ENCODE peak calls at places on chromosomes 7 and 10, in seven cellular contexts. I is psoas muscle, A is AG04450, U is cardiac fibroblast, T is GM10248, Q is neural crest cell, H is neural progenitor cell. M is an unnamed sample.
A peak's percentile ranks its signal among the peaks of the same experiment; 100 is the strongest.

GRCh38 chr7:44581907-44582603 is at the start of gene TMED4:
- DNase-seq in H (peak; percentile 99), Q (peak; percentile 100), I (peak; percentile 100), T (peak; percentile 100), U (peak; percentile 99), A (peak; percentile 98), M (peak; percentile 100)

GRCh38 chr10:102616071-102616770 is 28.1 kb upstream of the TRIM8 start:
- DNase-seq in U (no peak), I (peak; percentile 93), A (no peak), T (peak; percentile 83), H (no peak), Q (no peak), M (no peak)

GRCh38 chr7:128948312-128948973 is 10.7 kb downstream of the IRF5 start:
- DNase-seq in H (no peak), T (no peak), Q (no peak), U (peak; percentile 5), A (no peak), I (no peak), M (no peak)

GRCh38 chr7:2029211-2029905 is 203.4 kb downstream of the MAD1L1 start:
- DNase-seq in I (peak; percentile 17), U (no peak), H (no peak), T (no peak), A (no peak), Q (no peak), M (no peak)

GRCh38 chr10:99667108-99667751 is 7.9 kb downstream of the ENTPD7 start:
- DNase-seq in Q (no peak), T (no peak), I (no peak), U (peak; percentile 78), A (peak; percentile 49), H (no peak), M (no peak)

GRCh38 chr7:134992626-134993179 is 6.4 kb downstream of the AGBL3 start:
- DNase-seq in Q (no peak), I (no peak), A (no peak), H (no peak), T (peak; percentile 61), U (peak; percentile 76), M (no peak)

GRCh38 chr7:47786557-47787248 is 161.6 kb downstream of the PKD1L1 start:
- DNase-seq in U (peak; percentile 99), T (no peak), H (peak; percentile 34), A (peak; percentile 96), Q (peak; percentile 30), I (peak; percentile 62), M (peak; percentile 99)

GRCh38 chr7:10855583-10855982 is 118.1 kb upstream of the PHF14 start:
- DNase-seq in Q (no peak), A (no peak), H (no peak), I (no peak), T (no peak), U (no peak), M (no peak)

GRCh38 chr7:137287651-137288258 is 55.8 kb downstream of the PTN start:
- DNase-seq in H (peak; percentile 26), U (peak; percentile 28), Q (no peak), T (no peak), I (no peak), A (no peak), M (peak; percentile 2)

GRCh38 chr10:129372168-129372567 is 94.9 kb upstream of the MGMT start:
- DNase-seq in U (no peak), T (no peak), Q (no peak), I (no peak), H (no peak), A (no peak), M (no peak)

GRCh38 chr10:129373718-129374117 is 93.3 kb upstream of the MGMT start:
- DNase-seq in U (no peak), H (no peak), Q (no peak), I (no peak), A (no peak), T (no peak), M (no peak)

GRCh38 chr10:129375171-129375570 is 91.9 kb upstream of the MGMT start:
- DNase-seq in H (no peak), Q (no peak), U (no peak), A (no peak), I (no peak), T (no peak), M (no peak)

GRCh38 chr10:129371543-129371942 is 95.5 kb upstream of the MGMT start:
- DNase-seq in T (no peak), U (no peak), A (no peak), Q (no peak), I (no peak), H (no peak), M (no peak)

DNA sequence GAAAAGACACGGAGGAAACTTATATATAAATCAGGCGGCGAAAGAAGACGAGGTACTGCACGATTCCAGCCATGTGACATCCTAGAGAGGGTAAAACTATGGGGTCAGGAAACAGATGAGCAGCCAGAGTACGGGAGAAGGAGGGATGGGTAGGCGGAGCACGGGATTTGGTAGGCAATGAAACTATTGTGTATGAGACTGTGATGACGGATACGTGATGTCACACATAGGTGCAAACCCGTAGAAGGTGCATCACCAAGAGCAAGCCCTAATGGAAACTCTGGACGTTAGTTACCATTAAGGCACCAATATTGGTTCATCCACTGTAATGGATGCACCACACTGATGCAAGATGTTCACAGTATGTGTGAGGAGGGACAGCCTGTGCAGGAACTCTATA is 93.8 kb upstream of the MGMT start:
- DNase-seq in I (no peak), A (no peak), U (no peak), Q (no peak), H (no peak), T (no peak), M (no peak)
- TF ChIP-seq CTCF in I (no peak), A (no peak), U (no peak), Q (no peak), H (no peak), T (no peak), M (no peak)

GRCh38 chr10:104322416-104322782 is 15.9 kb downstream of the ITPRIP start:
- DNase-seq in U (peak; percentile 9), H (no peak), I (no peak), T (no peak), A (no peak), Q (no peak), M (no peak)

GRCh38 chr10:104325436-104326430 is 12.5 kb downstream of the ITPRIP start:
- DNase-seq in A (no peak), Q (no peak), T (no peak), I (peak; percentile 71), U (peak; percentile 42), H (no peak), M (no peak)

GRCh38 chr10:104323085-104323484 is 15.2 kb downstream of the ITPRIP start:
- DNase-seq in A (no peak), H (no peak), Q (no peak), I (no peak), U (no peak), T (no peak), M (no peak)

GRCh38 chr10:104324931-104325330 is 13.3 kb downstream of the ITPRIP start:
- DNase-seq in Q (no peak), T (no peak), U (peak; percentile 1), I (no peak), A (no peak), H (no peak), M (no peak)

DNA sequence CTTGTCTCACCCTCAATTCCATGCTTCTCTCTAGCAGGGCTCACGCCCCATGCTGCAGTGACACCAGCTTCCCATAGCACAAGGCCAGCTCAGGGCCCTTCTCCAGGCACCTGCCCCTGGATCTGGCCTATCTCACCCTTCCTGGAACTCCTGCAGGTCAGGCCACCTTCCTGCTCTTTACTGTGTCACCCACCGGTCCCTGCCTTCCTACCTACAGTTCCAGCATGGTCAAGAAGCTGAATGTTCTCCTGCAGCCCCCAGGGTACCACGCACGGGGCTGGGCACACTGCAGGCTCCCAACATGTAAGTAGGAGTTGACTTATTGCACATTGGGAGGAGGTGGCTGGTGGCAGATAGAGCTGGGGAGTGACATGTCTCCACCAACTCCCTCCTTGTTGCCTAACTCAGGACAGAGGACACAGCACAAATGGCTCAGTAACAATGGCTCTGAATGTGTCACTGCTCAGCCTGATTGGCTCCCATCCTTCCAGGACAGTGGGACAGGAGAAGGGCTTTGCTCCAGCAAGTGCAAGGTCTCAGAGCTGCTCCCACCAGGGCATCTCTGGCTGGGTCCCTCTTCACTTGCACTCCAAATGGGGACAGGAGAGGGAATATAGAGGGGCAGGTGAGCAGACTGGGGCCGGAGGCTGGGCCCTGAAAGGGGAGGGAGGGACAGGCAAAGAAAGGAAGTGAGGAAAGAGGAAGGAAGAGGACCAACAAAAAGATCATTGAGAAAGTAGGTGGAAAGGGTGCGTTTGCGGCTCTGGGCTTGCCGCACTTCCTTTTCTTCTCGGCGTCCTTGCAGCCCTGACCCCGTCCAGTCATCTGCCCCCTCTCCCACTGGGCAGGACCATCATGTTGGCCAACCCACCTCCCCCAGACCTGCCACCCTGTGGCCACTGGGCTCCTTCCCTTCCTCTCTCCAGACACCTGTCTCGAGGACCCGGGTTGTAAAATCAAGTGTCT is 14.3 kb downstream of the ITPRIP start:
- DNase-seq in Q (no peak), U (peak; percentile 8), A (no peak), H (no peak), I (no peak), T (no peak), M (no peak)
- TF ChIP-seq CTCF in Q (no peak), U (no peak), A (no peak), H (no peak), I (no peak), T (no peak), M (no peak)

GRCh38 chr7:16359201-16359600 is 62.1 kb downstream of the CRPPA start:
- DNase-seq in Q (no peak), H (no peak), T (no peak), I (no peak), A (no peak), U (no peak), M (no peak)
- TF ChIP-seq CTCF in Q (no peak), H (no peak), T (no peak), I (no peak), A (no peak), U (no peak), M (no peak)

GRCh38 chr10:6722616-6723004 is 142.5 kb upstream of the PRKCQ start:
- DNase-seq in U (peak; percentile 35), I (no peak), Q (no peak), T (no peak), H (no peak), A (no peak), M (peak; percentile 70)

GRCh38 chr10:6716521-6716920 is 136.4 kb upstream of the PRKCQ start:
- DNase-seq in Q (no peak), H (no peak), T (no peak), A (no peak), I (no peak), U (no peak), M (no peak)

GRCh38 chr10:6726924-6727323 is 146.8 kb upstream of the PRKCQ start:
- DNase-seq in U (no peak), I (no peak), H (no peak), T (no peak), A (no peak), Q (no peak), M (no peak)

GRCh38 chr10:6721964-6722615 is 142.0 kb upstream of the PRKCQ start:
- DNase-seq in I (no peak), T (no peak), U (peak; percentile 83), A (peak; percentile 95), Q (no peak), H (no peak), M (peak; percentile 59)

GRCh38 chr10:6721480-6721879 is 141.4 kb upstream of the PRKCQ start:
- DNase-seq in T (no peak), I (peak; percentile 58), Q (no peak), H (no peak), U (peak; percentile 82), A (peak; percentile 96), M (peak; percentile 37)
- TF ChIP-seq CTCF in T (no peak), I (peak; percentile 7), Q (no peak), H (no peak), U (peak; percentile 7), A (peak; percentile 59), M (no peak)